ENCODE peak calls at places on chromosomes 12 and 14, in six cellular contexts. C is HepG2, K is SK-N-SH, M is H1, I is K562, X is GM12878. O is an unnamed sample.

GRCh38 chr12:52873832-52874572 is 25.2 kb upstream of the KRT78 start:
- DNase-seq in K (peak), I (peak), C (peak), M (no peak), X (no peak), O (peak)

GRCh38 chr14:105844810-105845724 is 318.7 kb downstream of the TMEM121 start:
- DNase-seq in X (no peak), K (no peak), M (no peak), C (no peak), I (no peak), O (no peak)

GRCh38 chr14:104599446-104599845 is 5.1 kb downstream of the TMEM179 start:
- DNase-seq in I (no peak), X (no peak), C (no peak), K (no peak), M (no peak), O (no peak)

GRCh38 chr12:111766608-111767361 is at the start of gene ALDH2:
- DNase-seq in I (peak), C (peak), M (peak), K (peak), X (no peak), O (peak)

GRCh38 chr12:131065279-131065678 is 111.6 kb downstream of the ADGRD1 start:
- DNase-seq in C (no peak), M (no peak), I (no peak), K (no peak), X (no peak), O (no peak)

GRCh38 chr12:28606967-28607557 is 416.8 kb downstream of the CCDC91 start:
- DNase-seq in C (no peak), I (no peak), M (no peak), K (no peak), X (no peak), O (no peak)

GRCh38 chr12:64633940-64634337 is 23.6 kb downstream of the RASSF3 start:
- DNase-seq in M (no peak), X (no peak), K (no peak), I (no peak), C (peak), O (no peak)

GRCh38 chr12:88298761-88299242 is 156.7 kb downstream of the TMTC3 start:
- DNase-seq in M (no peak), C (no peak), I (no peak), X (peak), K (no peak), O (peak)

GRCh38 chr14:53226553-53226952 is 73.4 kb upstream of the DDHD1 start:
- DNase-seq in C (no peak), M (no peak), K (no peak), I (no peak), X (no peak), O (no peak)

GRCh38 chr12:124109760-124110159 is 136.7 kb downstream of the ZNF664 start:
- DNase-seq in X (peak), I (peak), C (no peak), K (peak), M (no peak), O (peak)

GRCh38 chr12:53233671-53234091 is 1.7 kb upstream of the RARG start:
- DNase-seq in I (peak), C (no peak), X (no peak), M (no peak), K (no peak), O (no peak)

GRCh38 chr12:100845095-100845494 is 50.5 kb downstream of the ANO4 start:
- DNase-seq in X (no peak), C (peak), M (no peak), K (no peak), I (no peak), O (peak)

GRCh38 chr14:84036863-84037262 is 1493.1 kb upstream of the FLRT2 start:
- DNase-seq in I (no peak), X (peak), K (no peak), C (no peak), M (no peak), O (no peak)

GRCh38 chr12:55681142-55682077 is 26.3 kb downstream of the ITGA7 start:
- DNase-seq in X (no peak), C (peak), M (peak), K (no peak), I (no peak), O (peak)

GRCh38 chr12:122687091-122687490 is 16.1 kb downstream of the HCAR2 start:
- DNase-seq in I (no peak), C (no peak), M (no peak), X (no peak), K (no peak), O (no peak)

GRCh38 chr12:93570552-93571359 is 1.7 kb upstream of the SOCS2 start:
- DNase-seq in X (no peak), I (peak), C (peak), K (peak), M (no peak), O (peak)

GRCh38 chr12:93571360-93571853 is 1.1 kb upstream of the SOCS2 start:
- DNase-seq in K (peak), M (no peak), C (peak), I (peak), X (no peak), O (peak)

GRCh38 chr12:93568091-93568490 is 4.4 kb upstream of the SOCS2 start:
- DNase-seq in M (no peak), I (no peak), K (no peak), X (no peak), C (no peak), O (no peak)

GRCh38 chr12:93569301-93569655 is 3.2 kb upstream of the SOCS2 start:
- DNase-seq in X (no peak), M (no peak), I (no peak), K (no peak), C (no peak), O (no peak)

GRCh38 chr12:93569656-93570551 is 2.6 kb upstream of the SOCS2 start:
- DNase-seq in C (peak), M (no peak), K (peak), I (peak), X (no peak), O (peak)
- TF ChIP-seq YY1 in C (peak), M (no peak), K (no peak), I (peak), X (peak), O (no peak)

GRCh38 chr12:51028126-51028810 is 2.1 kb upstream of the SLC11A2 start:
- DNase-seq in I (peak), M (peak), X (no peak), K (no peak), C (peak), O (no peak)
- TF ChIP-seq JUND in I (no peak), M (no peak), X (no peak), K (no peak), C (no peak), O (no peak)

GRCh38 chr14:89342049-89342448 is 75.0 kb downstream of the FOXN3 start:
- DNase-seq in C (no peak), X (no peak), K (no peak), I (no peak), M (no peak), O (no peak)
- TF ChIP-seq YY1 in C (no peak), X (no peak), K (no peak), I (no peak), M (no peak), O (no peak)

GRCh38 chr12:43602738-43603137 is 50.7 kb upstream of the ADAMTS20 start:
- DNase-seq in C (no peak), X (no peak), M (no peak), I (no peak), K (no peak), O (no peak)
- TF ChIP-seq JUND in C (no peak), X (no peak), M (no peak), I (no peak), K (no peak), O (no peak)

DNA sequence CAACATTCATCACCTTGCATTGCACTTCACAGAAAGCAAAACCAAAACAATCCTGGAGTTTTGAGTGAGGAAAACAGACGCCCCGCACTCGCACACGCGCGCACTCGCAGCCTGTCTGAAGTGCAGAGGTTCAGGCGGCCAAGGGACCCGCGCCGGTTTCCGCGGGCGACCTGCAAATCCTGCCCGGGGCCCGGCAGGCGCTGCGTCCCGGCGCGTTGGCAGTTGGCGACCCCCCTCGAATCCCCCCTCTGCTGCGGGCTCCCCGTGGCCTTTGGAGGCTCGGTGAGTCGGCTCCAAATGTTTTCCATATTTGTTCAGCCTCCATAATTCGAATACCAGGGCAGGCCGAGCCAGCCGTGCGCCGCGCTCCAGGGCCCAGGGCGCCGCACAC is at the start of gene SSPN:
- DNase-seq in I (no peak), K (peak), C (no peak), X (no peak), M (no peak), O (no peak)
- TF ChIP-seq YY1 in I (no peak), K (no peak), C (no peak), X (no peak), M (no peak), O (no peak)

GRCh38 chr14:24145700-24146621 is at the start of gene PSME2:
- DNase-seq in M (no peak), I (no peak), K (no peak), X (no peak), C (no peak), O (no peak)
- TF ChIP-seq JUND in M (no peak), I (no peak), K (no peak), X (no peak), C (no peak), O (no peak)

O was measured in HCT116.